ENCODE peak calls at places on chromosome 3, in ten cellular contexts. R is uterus; O is CD8-positive, alpha-beta T cell; P is AG04450; X is pancreas; E is PC-3; V is lung; J is coronary artery; B is A549; W is lower lobe of right lung. Z is an unnamed sample.
A peak's percentile ranks its signal among the peaks of the same experiment; 100 is the strongest.

GRCh38 chr3:100954990-100955389 is 38.2 kb downstream of the ABI3BP start:
- DNase-seq in R (peak; percentile 45), X (no peak), B (no peak), E (peak; percentile 17), V (no peak), J (peak; percentile 87), O (no peak), P (peak; percentile 71), W (no peak), Z (no peak)

GRCh38 chr3:179163503-179163902 is 15.3 kb downstream of the PIK3CA start:
- DNase-seq in R (no peak), W (no peak), B (no peak), V (no peak), O (no peak), P (no peak), J (no peak), E (no peak), X (no peak), Z (no peak)

GRCh38 chr3:142944346-142944745 is 19.1 kb downstream of the PAQR9 start:
- DNase-seq in P (no peak), W (no peak), B (no peak), R (no peak), J (no peak), V (no peak), X (no peak), E (no peak), O (no peak), Z (no peak)

GRCh38 chr3:112627419-112627818 is 13.5 kb downstream of the CCDC80 start:
- DNase-seq in J (no peak), B (no peak), W (no peak), E (no peak), P (no peak), O (no peak), X (no peak), V (no peak), R (no peak), Z (no peak)

GRCh38 chr3:99413504-99413903 is 224.9 kb upstream of the COL8A1 start:
- DNase-seq in J (no peak), E (peak; percentile 59), O (no peak), B (no peak), V (no peak), P (peak; percentile 41), R (no peak), W (no peak), X (no peak), Z (no peak)

GRCh38 chr3:187967097-187967496 is 186.9 kb upstream of the LPP start:
- DNase-seq in R (no peak), P (no peak), X (no peak), J (no peak), O (no peak), V (no peak), E (no peak), W (no peak), B (no peak), Z (no peak)

GRCh38 chr3:115616461-115616860 is 6.8 kb upstream of the GAP43 start:
- DNase-seq in O (no peak), E (no peak), X (no peak), P (no peak), R (no peak), B (no peak), W (no peak), V (no peak), J (no peak), Z (no peak)

GRCh38 chr3:43629254-43629653 is 7.4 kb upstream of the ANO10 start:
- DNase-seq in J (no peak), R (no peak), P (no peak), E (no peak), V (no peak), O (no peak), X (no peak), B (peak; percentile 51), W (no peak), Z (no peak)

GRCh38 chr3:37243811-37244748 is 69.7 kb upstream of the LRRFIP2 start:
- DNase-seq in R (peak; percentile 64), W (peak; percentile 88), P (no peak), B (peak; percentile 56), E (peak; percentile 95), X (peak; percentile 89), O (peak; percentile 37), J (peak; percentile 91), V (peak; percentile 79), Z (peak; percentile 93)

GRCh38 chr3:37241880-37242279 is 67.5 kb upstream of the LRRFIP2 start:
- DNase-seq in O (no peak), B (no peak), X (peak; percentile 60), E (no peak), V (no peak), W (no peak), P (no peak), R (no peak), J (no peak), Z (no peak)

GRCh38 chr3:37248179-37248578 is 73.8 kb upstream of the LRRFIP2 start:
- DNase-seq in X (no peak), V (no peak), E (no peak), R (no peak), W (no peak), J (no peak), B (no peak), O (no peak), P (no peak), Z (no peak)

GRCh38 chr3:37247398-37248114 is 73.2 kb upstream of the LRRFIP2 start:
- DNase-seq in P (no peak), O (no peak), X (no peak), W (no peak), B (no peak), V (no peak), J (no peak), R (no peak), E (no peak), Z (no peak)

DNA sequence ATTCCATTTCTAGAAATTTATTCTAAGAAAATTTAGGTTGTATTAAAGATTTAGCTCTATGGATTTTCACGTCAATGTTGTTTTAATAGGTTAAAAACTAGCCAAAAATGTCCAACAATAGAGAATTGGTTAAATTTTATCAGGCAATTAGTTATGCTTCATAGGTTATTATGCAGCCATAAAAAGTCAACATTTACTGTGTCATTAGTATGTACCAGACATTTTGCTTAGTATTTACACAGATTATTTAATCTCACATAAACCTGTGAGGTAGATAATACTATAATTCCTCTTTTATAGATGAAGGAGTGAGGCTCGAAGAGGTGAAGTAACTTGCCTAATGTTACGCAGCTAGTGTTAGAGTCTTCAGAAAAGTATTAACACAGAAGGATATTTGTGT is 70.6 kb upstream of the LRRFIP2 start:
- DNase-seq in W (no peak), O (no peak), B (no peak), P (no peak), E (no peak), J (no peak), R (no peak), V (no peak), X (no peak), Z (no peak)
- H3K4me3 ChIP-seq in W (peak overlapping the region; percentile 90), O (no peak overlapping the region), B (peak overlapping the region; percentile 86), P (peak overlapping the region; percentile 86), E (peak overlapping the region; percentile 87), J (peak overlapping the region; percentile 93), R (no peak overlapping the region), V (no peak overlapping the region), X (peak overlapping the region; percentile 67), Z (peak overlapping the region; percentile 81)

DNA sequence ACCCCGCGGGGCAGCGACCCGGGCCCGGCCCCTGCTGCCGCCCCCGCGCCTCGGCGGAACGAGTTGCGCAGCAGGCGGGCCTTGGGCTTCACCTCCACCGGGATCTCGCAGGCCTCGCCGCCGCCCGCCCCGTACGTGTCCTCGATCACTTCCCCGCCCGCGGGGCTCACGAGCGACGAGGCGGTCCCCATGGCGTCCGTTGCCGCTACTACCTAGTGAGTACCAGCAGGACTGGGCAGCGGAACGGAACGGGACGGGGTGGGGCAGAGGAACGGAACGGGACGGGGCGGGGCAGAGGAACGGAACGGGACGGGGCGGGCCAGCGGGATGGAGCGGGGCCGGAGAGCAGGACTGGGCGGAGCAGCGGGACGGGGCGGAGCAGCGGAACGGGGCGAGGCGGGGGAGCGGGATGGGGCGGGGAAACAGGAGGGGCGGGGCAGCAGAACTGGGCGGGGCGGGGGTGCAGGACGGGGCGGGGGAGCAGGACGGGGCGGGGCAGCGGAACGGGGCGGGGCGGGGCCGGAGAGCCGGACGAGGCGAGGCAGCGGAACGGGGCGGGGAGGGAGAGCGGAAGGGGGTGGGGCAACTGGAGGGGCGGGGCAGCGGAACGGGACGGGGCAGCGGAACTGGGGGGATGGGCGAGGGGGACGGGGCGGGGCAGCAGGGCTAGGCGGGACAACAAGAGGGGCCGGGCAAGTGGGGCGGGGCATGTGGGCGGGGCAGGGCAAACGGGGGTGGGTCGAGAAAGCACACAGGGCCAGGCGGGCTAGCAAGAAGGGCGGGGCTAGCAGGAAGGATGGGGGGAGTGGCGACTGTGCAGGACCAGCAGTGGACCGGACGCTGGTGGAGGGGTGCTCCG is at the start of gene NPHP3:
- DNase-seq in V (peak; percentile 99), J (peak; percentile 99), X (peak; percentile 97), O (peak; percentile 98), B (peak; percentile 94), E (peak; percentile 79), R (peak; percentile 99), W (peak; percentile 97), P (peak; percentile 96), Z (peak; percentile 100)
- TF ChIP-seq CTCF in V (no peak), J (no peak), X (no peak), O (no peak), B (no peak), E (no peak), R (peak; percentile 2), W (peak; percentile 5), P (no peak), Z (no peak)

GRCh38 chr3:32366638-32367368 is 24.9 kb upstream of the CMTM7 start:
- DNase-seq in O (no peak), B (no peak), X (no peak), V (no peak), R (no peak), J (no peak), E (peak; percentile 72), P (no peak), W (no peak), Z (no peak)
- H3K27ac ChIP-seq in O (no peak overlapping the region), B (peak overlapping the region; percentile 19), X (no peak overlapping the region), V (no peak overlapping the region), R (no peak overlapping the region), J (no peak overlapping the region), E (peak overlapping the region; percentile 37), P (no peak overlapping the region), W (no peak overlapping the region), Z (no peak overlapping the region)

GRCh38 chr3:138861755-138862333 is 27.1 kb upstream of the PIK3CB start:
- DNase-seq in P (no peak), V (no peak), W (no peak), E (no peak), R (no peak), X (no peak), J (no peak), B (peak; percentile 10), O (no peak), Z (no peak)
- H3K4me3 ChIP-seq in P (no peak overlapping the region), V (no peak overlapping the region), W (no peak overlapping the region), E (no peak overlapping the region), R (no peak overlapping the region), X (no peak overlapping the region), J (no peak overlapping the region), B (no peak overlapping the region), O (no peak overlapping the region), Z (no peak overlapping the region)

GRCh38 chr3:53056442-53056841 is 10.6 kb upstream of the SFMBT1 start:
- DNase-seq in O (no peak), B (peak; percentile 52), X (no peak), V (no peak), J (peak; percentile 47), R (no peak), E (peak; percentile 50), P (no peak), W (no peak), Z (no peak)
- TF ChIP-seq CTCF in O (no peak), B (no peak), X (no peak), V (no peak), J (no peak), R (no peak), E (peak; percentile 58), P (peak; percentile 44), W (no peak), Z (no peak)